ENCODE peak calls at places on chromosomes 4 and X, in ten cellular contexts. One of them, this sample, is unnamed.

GRCh38 chr4:173797296-173797695 is 267.3 kb upstream of the HAND2 start:
- DNase-seq in GM06990: no peak
- DNase-seq in esophagus squamous epithelium: no peak
- DNase-seq in tibial nerve: no peak
- DNase-seq in ascending aorta: no peak
- DNase-seq in GM12865: no peak
- DNase-seq in OCI-LY7: no peak
- DNase-seq in foreskin fibroblast: no peak
- DNase-seq in GM23338: no peak
- DNase-seq in neural progenitor cell: no peak
- DNase-seq in this sample: no peak

GRCh38 chr4:118823471-118823870 is 12.5 kb downstream of the SEC24D start:
- DNase-seq in GM06990: no peak
- DNase-seq in foreskin fibroblast: no peak
- DNase-seq in esophagus squamous epithelium: no peak
- DNase-seq in ascending aorta: no peak
- DNase-seq in GM23338: no peak
- DNase-seq in neural progenitor cell: no peak
- DNase-seq in tibial nerve: no peak
- DNase-seq in OCI-LY7: no peak
- DNase-seq in GM12865: no peak
- DNase-seq in this sample: no peak

GRCh38 chrX:133215747-133216146 is 2.4 kb downstream of the TFDP3 start:
- DNase-seq in tibial nerve: no peak
- DNase-seq in neural progenitor cell: peak
- DNase-seq in esophagus squamous epithelium: no peak
- DNase-seq in GM06990: no peak
- DNase-seq in GM23338: peak
- DNase-seq in GM12865: no peak
- DNase-seq in OCI-LY7: peak
- DNase-seq in ascending aorta: no peak
- DNase-seq in foreskin fibroblast: no peak
- DNase-seq in this sample: no peak

GRCh38 chrX:9905721-9906120 is 61.4 kb upstream of the CLDN34 start:
- DNase-seq in foreskin fibroblast: no peak
- DNase-seq in neural progenitor cell: no peak
- DNase-seq in GM12865: no peak
- DNase-seq in GM23338: no peak
- DNase-seq in esophagus squamous epithelium: no peak
- DNase-seq in ascending aorta: no peak
- DNase-seq in OCI-LY7: no peak
- DNase-seq in GM06990: no peak
- DNase-seq in tibial nerve: no peak
- DNase-seq in this sample: no peak

GRCh38 chr4:74206088-74206826 is 48.3 kb downstream of the MTHFD2L start:
- DNase-seq in GM06990: peak
- DNase-seq in GM12865: peak
- DNase-seq in neural progenitor cell: no peak
- DNase-seq in ascending aorta: no peak
- DNase-seq in GM23338: no peak
- DNase-seq in OCI-LY7: no peak
- DNase-seq in foreskin fibroblast: no peak
- DNase-seq in esophagus squamous epithelium: no peak
- DNase-seq in tibial nerve: no peak
- DNase-seq in this sample: no peak

GRCh38 chr4:147704846-147705245 is 20.9 kb upstream of the PRMT9 start:
- DNase-seq in GM12865: no peak
- DNase-seq in GM06990: no peak
- DNase-seq in esophagus squamous epithelium: no peak
- DNase-seq in GM23338: no peak
- DNase-seq in ascending aorta: no peak
- DNase-seq in neural progenitor cell: no peak
- DNase-seq in tibial nerve: no peak
- DNase-seq in foreskin fibroblast: no peak
- DNase-seq in OCI-LY7: no peak
- DNase-seq in this sample: no peak

GRCh38 chrX:101931104-101931493 is 728 bp downstream of the ZMAT1 start:
- DNase-seq in foreskin fibroblast: no peak
- DNase-seq in tibial nerve: no peak
- DNase-seq in esophagus squamous epithelium: no peak
- DNase-seq in OCI-LY7: no peak
- DNase-seq in GM23338: peak
- DNase-seq in neural progenitor cell: peak
- DNase-seq in GM06990: no peak
- DNase-seq in GM12865: no peak
- DNase-seq in ascending aorta: no peak
- DNase-seq in this sample: no peak

GRCh38 chr4:152735302-152735917 is 44.1 kb downstream of the TIGD4 start:
- DNase-seq in OCI-LY7: peak
- DNase-seq in GM23338: peak
- DNase-seq in GM12865: peak
- DNase-seq in neural progenitor cell: peak
- DNase-seq in esophagus squamous epithelium: no peak
- DNase-seq in GM06990: peak
- DNase-seq in foreskin fibroblast: peak
- DNase-seq in ascending aorta: no peak
- DNase-seq in tibial nerve: no peak
- DNase-seq in this sample: no peak

GRCh38 chr4:33134366-33134765 is 2414.2 kb downstream of the PCDH7 start:
- DNase-seq in esophagus squamous epithelium: no peak
- DNase-seq in GM23338: no peak
- DNase-seq in OCI-LY7: no peak
- DNase-seq in tibial nerve: no peak
- DNase-seq in neural progenitor cell: no peak
- DNase-seq in ascending aorta: no peak
- DNase-seq in foreskin fibroblast: no peak
- DNase-seq in GM06990: no peak
- DNase-seq in GM12865: no peak
- DNase-seq in this sample: no peak

DNA sequence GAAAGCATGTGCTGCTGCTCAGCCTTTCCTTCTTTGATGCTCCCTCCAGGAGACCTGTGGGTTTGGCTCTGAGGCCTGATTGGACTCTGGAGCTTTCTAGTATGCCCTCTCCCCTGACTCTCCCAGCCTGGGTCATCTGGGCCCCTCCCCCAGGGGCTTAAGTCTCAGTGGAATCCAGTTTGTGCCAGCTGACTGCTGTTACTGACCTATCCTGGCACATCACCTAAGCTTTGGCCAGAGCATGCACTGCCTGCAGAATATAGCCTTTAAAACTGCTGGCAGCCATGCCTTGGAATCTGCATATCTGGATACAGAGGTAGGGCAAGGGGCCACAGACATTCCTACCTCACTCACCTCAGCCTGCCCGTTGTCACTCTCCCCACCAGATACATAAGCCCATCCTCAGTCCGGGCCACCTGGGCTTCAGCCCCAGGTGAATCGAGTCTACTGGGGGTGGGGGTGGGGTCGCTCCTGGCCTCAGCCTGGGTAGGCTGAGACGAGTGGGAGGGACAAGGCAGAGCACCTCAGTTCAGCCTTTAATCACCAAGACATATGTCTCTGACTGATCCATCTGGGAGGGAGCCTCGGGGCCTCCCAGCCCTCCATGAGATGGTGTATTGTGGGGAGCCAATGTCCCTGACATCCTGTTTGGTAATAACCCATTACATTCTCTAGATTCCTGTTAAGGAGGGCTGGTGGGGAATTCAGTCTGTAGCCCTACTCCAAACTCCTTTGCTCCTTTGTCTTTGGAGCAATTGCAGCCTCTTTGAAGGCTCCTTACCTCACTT is 61.2 kb downstream of the STARD8 start:
- DNase-seq in neural progenitor cell: peak
- DNase-seq in GM23338: peak
- DNase-seq in tibial nerve: no peak
- DNase-seq in GM06990: no peak
- DNase-seq in ascending aorta: no peak
- DNase-seq in esophagus squamous epithelium: no peak
- DNase-seq in OCI-LY7: no peak
- DNase-seq in foreskin fibroblast: no peak
- DNase-seq in GM12865: no peak
- DNase-seq in this sample: no peak
- TF ChIP-seq CTCF in neural progenitor cell: no peak
- TF ChIP-seq CTCF in GM23338: no peak
- TF ChIP-seq CTCF in tibial nerve: no peak
- TF ChIP-seq CTCF in GM06990: no peak
- TF ChIP-seq CTCF in ascending aorta: no peak
- TF ChIP-seq CTCF in esophagus squamous epithelium: no peak
- TF ChIP-seq CTCF in OCI-LY7: no peak
- TF ChIP-seq CTCF in foreskin fibroblast: no peak
- TF ChIP-seq CTCF in GM12865: no peak
- TF ChIP-seq CTCF in this sample: no peak

DNA sequence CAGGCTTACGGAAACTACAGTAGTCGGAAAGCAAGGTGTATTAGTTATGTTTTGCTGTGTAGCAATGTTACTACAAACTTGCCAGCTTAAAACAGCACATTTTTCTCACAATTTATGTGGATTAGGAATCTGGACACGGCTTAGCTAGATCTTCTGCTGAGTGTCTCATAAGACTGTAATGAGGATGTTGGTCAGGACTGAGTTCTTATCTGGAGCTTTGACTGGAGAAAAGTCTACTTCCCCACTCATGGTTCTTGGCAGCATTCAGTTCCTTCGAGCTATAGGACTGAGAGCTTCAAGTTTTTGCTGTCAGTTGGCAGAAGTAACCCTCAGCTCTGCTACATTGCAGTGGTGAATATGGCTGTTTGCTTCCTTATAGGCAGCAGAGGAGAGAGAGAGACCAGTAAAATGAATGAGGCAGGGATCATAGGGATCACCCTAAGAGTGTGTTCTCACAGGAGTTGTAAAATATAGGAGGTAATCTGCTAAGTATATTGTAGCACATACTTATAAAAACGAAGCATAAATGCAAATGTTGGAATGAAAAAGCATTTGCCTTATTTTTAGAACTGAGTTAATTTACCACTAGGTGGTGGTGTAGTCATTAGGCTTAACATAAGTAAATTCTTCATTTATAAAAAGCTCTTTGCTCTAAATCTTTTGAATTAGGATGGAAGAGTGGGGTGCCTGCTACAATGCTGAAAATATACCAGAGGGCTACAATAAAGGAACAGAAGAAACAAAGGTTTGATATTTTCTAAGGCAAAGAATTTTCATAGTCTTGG is 38.6 kb downstream of the ALG13 start:
- DNase-seq in foreskin fibroblast: no peak
- DNase-seq in ascending aorta: no peak
- DNase-seq in GM23338: peak
- DNase-seq in neural progenitor cell: no peak
- DNase-seq in OCI-LY7: peak
- DNase-seq in GM12865: no peak
- DNase-seq in esophagus squamous epithelium: no peak
- DNase-seq in GM06990: no peak
- DNase-seq in tibial nerve: no peak
- DNase-seq in this sample: no peak
- TF ChIP-seq CTCF in foreskin fibroblast: no peak
- TF ChIP-seq CTCF in ascending aorta: peak
- TF ChIP-seq CTCF in GM23338: no peak
- TF ChIP-seq CTCF in neural progenitor cell: peak
- TF ChIP-seq CTCF in OCI-LY7: peak
- TF ChIP-seq CTCF in GM12865: peak
- TF ChIP-seq CTCF in esophagus squamous epithelium: no peak
- TF ChIP-seq CTCF in GM06990: peak
- TF ChIP-seq CTCF in tibial nerve: no peak
- TF ChIP-seq CTCF in this sample: peak

DNA sequence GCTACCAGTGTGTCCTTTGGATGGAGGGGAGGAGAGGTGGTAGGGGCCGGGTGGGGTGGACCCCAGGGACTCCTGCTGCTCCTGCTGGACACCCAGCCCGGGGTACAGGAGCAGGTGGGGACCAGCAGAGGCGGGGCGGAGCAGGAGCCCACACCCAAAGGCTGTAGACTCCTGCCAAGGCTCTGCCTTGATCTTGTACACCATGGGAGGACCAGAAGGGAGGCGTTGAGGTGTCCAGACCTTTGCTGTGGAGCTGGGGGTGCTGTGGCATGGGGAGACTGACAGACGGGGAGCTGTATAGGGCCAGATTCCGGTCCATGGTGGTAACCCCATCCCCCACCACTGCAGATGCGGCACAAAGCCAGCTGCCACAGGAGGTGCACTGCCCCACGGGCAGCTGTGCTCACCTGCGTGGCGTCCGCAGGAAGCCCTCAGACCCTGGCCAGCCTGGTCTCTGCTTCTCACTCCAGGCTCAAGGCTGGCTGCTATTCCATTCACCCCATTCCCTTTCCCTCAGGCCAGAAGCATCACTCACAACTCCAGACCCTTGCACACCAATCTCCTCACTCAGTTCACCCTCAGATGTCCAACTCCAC is 5.0 kb upstream of the SLC26A1 start:
- DNase-seq in GM12865: no peak
- DNase-seq in foreskin fibroblast: no peak
- DNase-seq in OCI-LY7: no peak
- DNase-seq in GM23338: no peak
- DNase-seq in tibial nerve: no peak
- DNase-seq in GM06990: no peak
- DNase-seq in neural progenitor cell: no peak
- DNase-seq in ascending aorta: no peak
- DNase-seq in esophagus squamous epithelium: no peak
- DNase-seq in this sample: no peak
- TF ChIP-seq CTCF in GM12865: no peak
- TF ChIP-seq CTCF in foreskin fibroblast: no peak
- TF ChIP-seq CTCF in OCI-LY7: no peak
- TF ChIP-seq CTCF in GM23338: no peak
- TF ChIP-seq CTCF in tibial nerve: no peak
- TF ChIP-seq CTCF in GM06990: no peak
- TF ChIP-seq CTCF in neural progenitor cell: no peak
- TF ChIP-seq CTCF in ascending aorta: no peak
- TF ChIP-seq CTCF in esophagus squamous epithelium: no peak
- TF ChIP-seq CTCF in this sample: no peak

DNA sequence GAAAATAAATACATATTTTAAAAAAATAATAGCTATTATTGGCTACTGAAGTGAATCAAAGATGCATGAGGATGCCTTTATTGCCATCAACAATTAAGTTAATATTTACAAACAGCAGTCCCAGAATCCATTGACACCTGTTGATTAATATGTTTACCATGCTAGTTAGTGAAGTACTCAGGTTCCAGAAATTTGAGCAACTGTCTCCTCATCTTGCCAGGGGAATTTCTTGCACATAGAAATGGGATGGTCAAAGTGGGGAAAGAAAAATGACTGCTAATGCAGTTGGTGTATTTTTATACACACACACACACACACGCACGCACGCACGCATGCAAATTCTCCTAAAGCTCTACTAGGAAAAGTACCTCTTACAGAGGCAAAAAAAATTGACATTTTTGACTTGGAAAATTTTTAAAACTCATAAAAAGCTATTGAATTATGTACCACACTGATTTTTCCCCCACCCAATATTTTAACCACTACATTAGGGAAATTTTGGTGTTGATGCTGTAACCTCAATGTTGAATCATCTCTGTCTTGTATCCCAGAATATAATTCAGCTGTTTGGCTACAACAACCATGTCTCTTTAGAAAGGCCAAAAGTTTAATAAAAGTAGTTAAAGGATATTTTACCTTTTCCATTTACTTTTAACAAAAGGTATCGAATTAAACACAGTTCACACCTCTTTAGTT is 105.3 kb upstream of the TMEM150C start:
- DNase-seq in GM12865: no peak
- DNase-seq in GM06990: no peak
- DNase-seq in ascending aorta: no peak
- DNase-seq in foreskin fibroblast: no peak
- DNase-seq in tibial nerve: no peak
- DNase-seq in GM23338: no peak
- DNase-seq in neural progenitor cell: no peak
- DNase-seq in OCI-LY7: no peak
- DNase-seq in esophagus squamous epithelium: no peak
- DNase-seq in this sample: no peak
- TF ChIP-seq CTCF in GM12865: no peak
- TF ChIP-seq CTCF in GM06990: no peak
- TF ChIP-seq CTCF in ascending aorta: no peak
- TF ChIP-seq CTCF in foreskin fibroblast: no peak
- TF ChIP-seq CTCF in tibial nerve: no peak
- TF ChIP-seq CTCF in GM23338: no peak
- TF ChIP-seq CTCF in neural progenitor cell: no peak
- TF ChIP-seq CTCF in OCI-LY7: no peak
- TF ChIP-seq CTCF in esophagus squamous epithelium: no peak
- TF ChIP-seq CTCF in this sample: no peak

This sample was measured in mesothelial cell of epicardium.